ENCODE peak calls at places on chromosomes 11 and 22, in seven cellular contexts. T is tibial nerve, F is prostate gland, O is transverse colon, M is ovary, R is upper lobe of left lung, N is K562. S is an unnamed sample.

GRCh38 chr11:35323076-35323868 is 96.1 kb downstream of the SLC1A2 start:
- DNase-seq in T (no peak), F (no peak), O (no peak), M (no peak), R (no peak), N (no peak), S (no peak)

GRCh38 chr22:39351689-39352214 is 2.0 kb downstream of the SYNGR1 start:
- DNase-seq in T (no peak), F (no peak), O (no peak), M (no peak), R (no peak), N (no peak), S (no peak)

GRCh38 chr22:20408891-20409290 is 14.9 kb downstream of the ZNF74 start:
- DNase-seq in T (no peak), F (no peak), O (no peak), M (no peak), R (no peak), N (no peak), S (no peak)

GRCh38 chr11:128342511-128343133 is 244.7 kb downstream of the ETS1 start:
- DNase-seq in T (no peak), F (no peak), O (peak; percentile 42), M (no peak), R (peak; percentile 84), N (no peak), S (no peak)

GRCh38 chr11:113618360-113618759 is 87.7 kb downstream of the TMPRSS5 start:
- DNase-seq in T (no peak), F (no peak), O (no peak), M (no peak), R (no peak), N (no peak), S (no peak)

GRCh38 chr22:27487600-27488450 is 313.7 kb downstream of the MN1 start:
- DNase-seq in T (no peak), F (no peak), O (no peak), M (no peak), R (no peak), N (no peak), S (no peak)

GRCh38 chr11:17827006-17827405 is 92.4 kb downstream of the KCNC1 start:
- DNase-seq in T (no peak), F (no peak), O (no peak), M (no peak), R (no peak), N (no peak), S (no peak)

GRCh38 chr22:29716814-29717213 is 3.0 kb upstream of the CABP7 start:
- DNase-seq in T (peak; percentile 38), F (peak; percentile 35), O (peak; percentile 53), M (peak; percentile 77), R (peak; percentile 36), N (peak; percentile 64), S (no peak)

GRCh38 chr11:12681462-12681861 is 7.2 kb downstream of the TEAD1 start:
- DNase-seq in T (no peak), F (no peak), O (no peak), M (no peak), R (no peak), N (no peak), S (no peak)

GRCh38 chr11:73249858-73250773 is 22.0 kb upstream of the P2RY6 start:
- DNase-seq in T (no peak), F (no peak), O (peak; percentile 6), M (peak; percentile 17), R (peak; percentile 36), N (no peak), S (no peak)

GRCh38 chr11:9708544-9708943 is 44.7 kb downstream of the SWAP70 start:
- DNase-seq in T (no peak), F (no peak), O (no peak), M (no peak), R (no peak), N (no peak), S (no peak)

GRCh38 chr11:70783356-70783755 is 385.0 kb downstream of the CTTN start:
- DNase-seq in T (no peak), F (no peak), O (no peak), M (no peak), R (no peak), N (no peak), S (no peak)

GRCh38 chr22:44328326-44328725 is 15.6 kb upstream of the SHISAL1 start:
- DNase-seq in T (no peak), F (no peak), O (no peak), M (no peak), R (peak; percentile 87), N (no peak), S (no peak)

GRCh38 chr11:106172389-106172991 is 95.0 kb downstream of the AASDHPPT start:
- DNase-seq in T (no peak), F (peak; percentile 29), O (no peak), M (no peak), R (no peak), N (no peak), S (no peak)

GRCh38 chr11:93668171-93668570 is 6.7 kb downstream of the CEP295 start:
- DNase-seq in T (no peak), F (no peak), O (no peak), M (no peak), R (no peak), N (no peak), S (no peak)

GRCh38 chr11:45617886-45618601 is 47.4 kb downstream of the CHST1 start:
- DNase-seq in T (no peak), F (no peak), O (no peak), M (no peak), R (no peak), N (no peak), S (no peak)

GRCh38 chr11:118295834-118296454 is 8.6 kb upstream of the CD3E start:
- DNase-seq in T (no peak), F (peak; percentile 28), O (peak; percentile 34), M (no peak), R (peak; percentile 28), N (no peak), S (no peak)

GRCh38 chr22:22520020-22520656 is at the start of gene ZNF280A:
- DNase-seq in T (peak; percentile 42), F (no peak), O (no peak), M (no peak), R (no peak), N (peak; percentile 98), S (no peak)

GRCh38 chr11:95142431-95142830 is 52.8 kb downstream of the ENDOD1 start:
- DNase-seq in T (no peak), F (no peak), O (no peak), M (no peak), R (no peak), N (no peak), S (no peak)

GRCh38 chr11:74460065-74460464 is 7.3 kb downstream of the KCNE3 start:
- DNase-seq in T (no peak), F (no peak), O (no peak), M (no peak), R (no peak), N (peak; percentile 38), S (no peak)

GRCh38 chr11:68271023-68271780 is 571 bp downstream of the C11orf24 start:
- DNase-seq in T (peak; percentile 43), F (no peak), O (peak; percentile 68), M (no peak), R (peak; percentile 58), N (peak; percentile 70), S (no peak)

GRCh38 chr11:34706709-34707461 is 86.0 kb downstream of the EHF start:
- DNase-seq in T (no peak), F (no peak), O (no peak), M (no peak), R (no peak), N (no peak), S (no peak)

GRCh38 chr11:110573411-110573810 is 138.8 kb downstream of the ARHGAP20 start:
- DNase-seq in T (no peak), F (no peak), O (no peak), M (no peak), R (no peak), N (no peak), S (no peak)
- TF ChIP-seq CTCF in T (no peak), F (no peak), O (no peak), M (no peak), R (no peak), N (no peak), S (no peak)

DNA sequence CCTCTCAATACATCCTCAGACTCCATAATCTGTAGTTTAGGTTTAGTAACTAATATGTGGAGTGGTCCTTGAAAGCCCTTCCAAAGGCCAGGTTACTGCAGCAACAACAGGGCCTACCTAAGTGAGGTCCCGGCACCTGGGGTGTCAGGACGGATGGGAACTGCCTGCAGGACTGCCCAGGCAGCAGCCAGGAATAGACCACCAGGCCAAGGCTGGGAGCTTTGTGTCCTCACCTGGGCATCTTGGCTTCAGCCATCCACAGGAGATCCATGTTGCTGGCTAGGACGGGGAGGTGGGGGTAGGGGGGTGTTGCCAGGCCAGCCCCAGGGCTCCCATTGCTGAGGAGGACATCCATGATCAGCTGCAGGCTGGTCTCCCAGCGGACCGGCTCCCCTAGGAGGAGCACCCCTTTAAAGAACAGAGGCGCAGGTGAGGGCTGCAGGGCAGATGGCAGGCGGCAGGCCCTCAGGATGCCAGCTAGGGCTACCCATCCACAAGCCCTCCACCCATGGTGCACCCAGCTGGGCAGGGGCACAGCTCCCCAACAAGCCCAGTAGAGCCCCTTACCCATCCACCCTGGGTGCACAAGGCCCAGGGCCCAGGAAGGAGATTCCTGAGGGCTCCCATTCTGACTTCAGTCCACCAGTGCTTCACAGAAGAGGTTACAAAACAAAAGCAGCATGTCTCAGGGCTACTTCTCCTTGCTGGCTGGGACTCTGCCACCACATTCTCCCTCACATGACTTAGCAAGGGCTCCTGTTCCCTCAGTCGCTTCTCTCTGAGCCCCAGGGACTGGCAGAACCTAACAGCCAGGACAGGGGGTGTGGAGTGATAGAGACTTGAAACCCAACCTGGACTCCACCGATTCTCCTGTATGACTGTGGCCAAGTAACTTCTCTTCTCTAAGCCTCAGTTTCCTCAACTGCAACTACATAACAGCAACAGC is 18.0 kb downstream of the HDHD5 start:
- DNase-seq in T (no peak), F (no peak), O (no peak), M (no peak), R (peak; percentile 28), N (no peak), S (no peak)
- H3K27ac ChIP-seq in T (no peak overlapping the region), F (no peak overlapping the region), O (no peak overlapping the region), M (no peak overlapping the region), R (no peak overlapping the region), N (no peak overlapping the region), S (no peak overlapping the region)

DNA sequence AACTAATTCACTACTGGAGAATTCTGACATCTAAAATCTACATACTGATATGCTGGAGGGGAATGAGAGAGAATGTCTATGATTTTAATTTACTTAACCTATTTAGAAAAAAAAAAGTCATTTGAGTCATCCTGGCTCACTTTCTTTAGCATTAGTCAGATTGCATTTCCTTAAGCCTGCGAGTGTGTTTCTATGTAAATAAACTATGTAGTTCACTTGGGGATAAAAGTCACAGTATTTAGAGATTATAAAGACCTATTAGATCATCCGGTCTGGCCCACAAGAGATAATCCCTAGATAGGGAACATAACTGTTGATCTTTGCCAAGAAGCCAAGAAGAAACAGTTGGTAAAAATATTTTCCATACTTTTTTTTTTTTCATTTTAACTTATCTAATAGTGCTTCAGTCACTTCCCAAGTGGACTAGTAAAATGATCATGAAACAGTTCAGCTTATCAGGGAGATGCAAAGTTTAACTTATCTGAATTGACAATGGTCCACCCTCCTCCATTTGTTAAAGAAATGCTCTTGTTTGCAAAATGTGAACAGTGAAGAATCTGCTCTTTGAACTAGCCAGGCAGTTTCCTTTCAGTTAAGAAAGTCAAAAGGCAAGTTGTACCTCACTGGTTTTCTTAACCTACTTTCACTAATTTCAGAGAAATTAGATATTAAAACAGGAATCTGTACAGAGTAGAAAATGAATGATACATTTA is 21.2 kb upstream of the BLID start:
- DNase-seq in T (no peak), F (no peak), O (no peak), M (no peak), R (no peak), N (no peak), S (no peak)
- TF ChIP-seq POLR2A in T (no peak), F (no peak), O (no peak), M (no peak), R (no peak), N (no peak), S (no peak)

GRCh38 chr11:111762981-111763643 is 3.1 kb downstream of the PPP2R1B start:
- DNase-seq in T (no peak), F (no peak), O (no peak), M (no peak), R (no peak), N (no peak), S (no peak)
- TF ChIP-seq CTCF in T (no peak), F (no peak), O (no peak), M (no peak), R (no peak), N (no peak), S (no peak)

S was measured in esophagus squamous epithelium.